ENCODE peak calls at places on chromosomes 3 and 15, in four cellular contexts. One of them, this sample, is unnamed.

GRCh38 chr15:57152666-57153065 is 223.6 kb upstream of the CGNL1 start:
- DNase-seq in iris pigment epithelial cell: no peak
- DNase-seq in iPS-NIHi11: no peak
- DNase-seq in sciatic nerve: no peak
- DNase-seq in this sample: no peak

GRCh38 chr3:177468331-177468730 is 271.0 kb upstream of the TBL1XR1 start:
- DNase-seq in iris pigment epithelial cell: peak; percentile 99
- DNase-seq in iPS-NIHi11: no peak
- DNase-seq in sciatic nerve: no peak
- DNase-seq in this sample: peak; percentile 100

GRCh38 chr3:158121295-158121694 is 11.4 kb downstream of the RSRC1 start:
- DNase-seq in iris pigment epithelial cell: no peak
- DNase-seq in iPS-NIHi11: no peak
- DNase-seq in sciatic nerve: no peak
- DNase-seq in this sample: no peak

GRCh38 chr15:77569647-77570186 is 63.0 kb downstream of the LINGO1 start:
- DNase-seq in iris pigment epithelial cell: peak; percentile 44
- DNase-seq in iPS-NIHi11: no peak
- DNase-seq in sciatic nerve: no peak
- DNase-seq in this sample: no peak

GRCh38 chr3:135516143-135516542 is 449.4 kb upstream of the PPP2R3A start:
- DNase-seq in iris pigment epithelial cell: peak; percentile 3
- DNase-seq in iPS-NIHi11: peak; percentile 65
- DNase-seq in sciatic nerve: no peak
- DNase-seq in this sample: peak; percentile 57

GRCh38 chr15:69145694-69146492 is 14.5 kb upstream of the GLCE start:
- DNase-seq in iris pigment epithelial cell: no peak
- DNase-seq in iPS-NIHi11: no peak
- DNase-seq in sciatic nerve: no peak
- DNase-seq in this sample: peak; percentile 26

GRCh38 chr3:14324224-14324944 is 78.0 kb upstream of the SLC6A6 start:
- DNase-seq in iris pigment epithelial cell: no peak
- DNase-seq in iPS-NIHi11: no peak
- DNase-seq in sciatic nerve: no peak
- DNase-seq in this sample: no peak

GRCh38 chr3:176759815-176760506 is 437.3 kb downstream of the TBL1XR1 start:
- DNase-seq in iris pigment epithelial cell: no peak
- DNase-seq in iPS-NIHi11: no peak
- DNase-seq in sciatic nerve: no peak
- DNase-seq in this sample: no peak

GRCh38 chr3:37227870-37228549 is 53.6 kb upstream of the LRRFIP2 start:
- DNase-seq in iris pigment epithelial cell: no peak
- DNase-seq in iPS-NIHi11: no peak
- DNase-seq in sciatic nerve: no peak
- DNase-seq in this sample: no peak

GRCh38 chr3:42661593-42662022 is 8.1 kb downstream of the ZBTB47 start:
- DNase-seq in iris pigment epithelial cell: no peak
- DNase-seq in iPS-NIHi11: no peak
- DNase-seq in sciatic nerve: no peak
- DNase-seq in this sample: no peak

GRCh38 chr3:139302084-139302800 is 41.6 kb upstream of the MRPS22 start:
- DNase-seq in iris pigment epithelial cell: peak; percentile 99
- DNase-seq in iPS-NIHi11: no peak
- DNase-seq in sciatic nerve: no peak
- DNase-seq in this sample: peak; percentile 100

GRCh38 chr3:67646586-67647234 is 7.7 kb downstream of the SUCLG2 start:
- DNase-seq in iris pigment epithelial cell: peak; percentile 68
- DNase-seq in iPS-NIHi11: no peak
- DNase-seq in sciatic nerve: no peak
- DNase-seq in this sample: peak; percentile 50

GRCh38 chr3:165868088-165868487 is 30.9 kb upstream of the BCHE start:
- DNase-seq in iris pigment epithelial cell: no peak
- DNase-seq in iPS-NIHi11: no peak
- DNase-seq in sciatic nerve: no peak
- DNase-seq in this sample: no peak

GRCh38 chr3:190780524-190780923 is 82.0 kb downstream of the GMNC start:
- DNase-seq in iris pigment epithelial cell: no peak
- DNase-seq in iPS-NIHi11: no peak
- DNase-seq in sciatic nerve: no peak
- DNase-seq in this sample: no peak

GRCh38 chr3:172201136-172201989 is 162.0 kb downstream of the FNDC3B start:
- DNase-seq in iris pigment epithelial cell: peak; percentile 87
- DNase-seq in iPS-NIHi11: peak; percentile 46
- DNase-seq in sciatic nerve: peak; percentile 90
- DNase-seq in this sample: peak; percentile 98

GRCh38 chr15:51621917-51622268 is 678 bp downstream of the DMXL2 start:
- DNase-seq in iris pigment epithelial cell: peak; percentile 76
- DNase-seq in iPS-NIHi11: peak; percentile 55
- DNase-seq in sciatic nerve: peak; percentile 70
- DNase-seq in this sample: peak; percentile 61

GRCh38 chr15:63274427-63274826 is 3.0 kb upstream of the APH1B start:
- DNase-seq in iris pigment epithelial cell: no peak
- DNase-seq in iPS-NIHi11: peak; percentile 57
- DNase-seq in sciatic nerve: no peak
- DNase-seq in this sample: no peak

GRCh38 chr3:143634427-143634826 is 213.8 kb downstream of the SLC9A9 start:
- DNase-seq in iris pigment epithelial cell: no peak
- DNase-seq in iPS-NIHi11: no peak
- DNase-seq in sciatic nerve: no peak
- DNase-seq in this sample: no peak

GRCh38 chr15:101126618-101127502 is 125.0 kb downstream of the CHSY1 start:
- DNase-seq in iris pigment epithelial cell: peak; percentile 61
- DNase-seq in iPS-NIHi11: no peak
- DNase-seq in sciatic nerve: no peak
- DNase-seq in this sample: peak; percentile 64

GRCh38 chr3:152348436-152349177 is 79.9 kb downstream of the MBNL1 start:
- DNase-seq in iris pigment epithelial cell: peak; percentile 50
- DNase-seq in iPS-NIHi11: no peak
- DNase-seq in sciatic nerve: no peak
- DNase-seq in this sample: peak; percentile 35

GRCh38 chr3:78163379-78163778 is 1123.5 kb downstream of the ROBO2 start:
- DNase-seq in iris pigment epithelial cell: peak; percentile 16
- DNase-seq in iPS-NIHi11: peak; percentile 23
- DNase-seq in sciatic nerve: no peak
- DNase-seq in this sample: no peak

GRCh38 chr3:135992072-135992471 is 26.5 kb downstream of the PPP2R3A start:
- DNase-seq in iris pigment epithelial cell: peak; percentile 84
- DNase-seq in iPS-NIHi11: no peak
- DNase-seq in sciatic nerve: no peak
- DNase-seq in this sample: peak; percentile 89

GRCh38 chr15:60423540-60423939 is 25.8 kb upstream of the ANXA2 start:
- DNase-seq in iris pigment epithelial cell: peak; percentile 94
- DNase-seq in iPS-NIHi11: peak; percentile 36
- DNase-seq in sciatic nerve: no peak
- DNase-seq in this sample: peak; percentile 88

GRCh38 chr15:51229907-51230328 is 108.5 kb downstream of the CYP19A1 start:
- DNase-seq in iris pigment epithelial cell: peak; percentile 45
- DNase-seq in iPS-NIHi11: peak; percentile 35
- DNase-seq in sciatic nerve: no peak
- DNase-seq in this sample: peak; percentile 19

GRCh38 chr15:82999905-83000671 is 11.4 kb downstream of the C15orf40 start:
- DNase-seq in iris pigment epithelial cell: peak; percentile 71
- DNase-seq in iPS-NIHi11: peak; percentile 46
- DNase-seq in sciatic nerve: no peak
- DNase-seq in this sample: peak; percentile 44

GRCh38 chr3:86923071-86923476 is 67.9 kb downstream of the VGLL3 start:
- DNase-seq in iris pigment epithelial cell: peak; percentile 93
- DNase-seq in iPS-NIHi11: no peak
- DNase-seq in sciatic nerve: no peak
- DNase-seq in this sample: peak; percentile 80